ENCODE peak calls at places on chromosomes 4 and X, in eight cellular contexts. One of them, this sample, is unnamed.

GRCh38 chr4:182576609-182577289 is 333.5 kb downstream of the TENM3 start:
- DNase-seq in fibroblast of the aortic adventitia: no peak
- DNase-seq in heart right ventricle: no peak
- DNase-seq in heart left ventricle: no peak
- DNase-seq in coronary artery: no peak
- DNase-seq in GM23248: no peak
- DNase-seq in fibroblast of mammary gland: no peak
- DNase-seq in CD8-positive, alpha-beta memory T cell: no peak
- DNase-seq in this sample: no peak

GRCh38 chrX:43846558-43846957 is 35.7 kb downstream of the MAOB start:
- DNase-seq in heart right ventricle: no peak
- DNase-seq in fibroblast of mammary gland: no peak
- DNase-seq in GM23248: no peak
- DNase-seq in coronary artery: no peak
- DNase-seq in fibroblast of the aortic adventitia: no peak
- DNase-seq in CD8-positive, alpha-beta memory T cell: no peak
- DNase-seq in heart left ventricle: no peak
- DNase-seq in this sample: no peak

GRCh38 chrX:64975491-64975890 is 759 bp downstream of the ZC4H2 start:
- DNase-seq in heart right ventricle: peak; percentile 3
- DNase-seq in fibroblast of the aortic adventitia: peak; percentile 2
- DNase-seq in fibroblast of mammary gland: peak; percentile 12
- DNase-seq in coronary artery: no peak
- DNase-seq in CD8-positive, alpha-beta memory T cell: peak; percentile 46
- DNase-seq in GM23248: peak; percentile 62
- DNase-seq in heart left ventricle: peak; percentile 29
- DNase-seq in this sample: peak; percentile 15

GRCh38 chr4:85720736-85721135 is 245.8 kb downstream of the ARHGAP24 start:
- DNase-seq in CD8-positive, alpha-beta memory T cell: no peak
- DNase-seq in GM23248: peak; percentile 62
- DNase-seq in fibroblast of the aortic adventitia: peak; percentile 45
- DNase-seq in heart left ventricle: no peak
- DNase-seq in coronary artery: no peak
- DNase-seq in fibroblast of mammary gland: peak; percentile 60
- DNase-seq in heart right ventricle: no peak
- DNase-seq in this sample: peak; percentile 62

GRCh38 chr4:144449623-144450022 is 196.3 kb upstream of the HHIP start:
- DNase-seq in heart right ventricle: peak; percentile 18
- DNase-seq in coronary artery: peak; percentile 74
- DNase-seq in fibroblast of the aortic adventitia: peak; percentile 74
- DNase-seq in heart left ventricle: peak; percentile 33
- DNase-seq in GM23248: peak; percentile 44
- DNase-seq in CD8-positive, alpha-beta memory T cell: no peak
- DNase-seq in fibroblast of mammary gland: peak; percentile 72
- DNase-seq in this sample: peak; percentile 75

GRCh38 chr4:152148057-152148456 is 387.2 kb upstream of the GATB start:
- DNase-seq in coronary artery: no peak
- DNase-seq in heart right ventricle: no peak
- DNase-seq in GM23248: no peak
- DNase-seq in heart left ventricle: no peak
- DNase-seq in fibroblast of the aortic adventitia: no peak
- DNase-seq in fibroblast of mammary gland: no peak
- DNase-seq in CD8-positive, alpha-beta memory T cell: no peak
- DNase-seq in this sample: no peak

GRCh38 chr4:106583567-106583966 is 215.0 kb upstream of the GIMD1 start:
- DNase-seq in GM23248: peak; percentile 95
- DNase-seq in CD8-positive, alpha-beta memory T cell: no peak
- DNase-seq in heart left ventricle: no peak
- DNase-seq in coronary artery: no peak
- DNase-seq in fibroblast of mammary gland: peak; percentile 92
- DNase-seq in heart right ventricle: no peak
- DNase-seq in fibroblast of the aortic adventitia: peak; percentile 94
- DNase-seq in this sample: peak; percentile 95

GRCh38 chr4:43296946-43297528 is 404.5 kb downstream of the GRXCR1 start:
- DNase-seq in heart right ventricle: no peak
- DNase-seq in heart left ventricle: no peak
- DNase-seq in GM23248: no peak
- DNase-seq in CD8-positive, alpha-beta memory T cell: no peak
- DNase-seq in fibroblast of the aortic adventitia: no peak
- DNase-seq in fibroblast of mammary gland: no peak
- DNase-seq in coronary artery: no peak
- DNase-seq in this sample: no peak

GRCh38 chr4:71261633-71262121 is 77.1 kb upstream of the SLC4A4 start:
- DNase-seq in heart right ventricle: no peak
- DNase-seq in fibroblast of mammary gland: no peak
- DNase-seq in coronary artery: no peak
- DNase-seq in fibroblast of the aortic adventitia: no peak
- DNase-seq in GM23248: no peak
- DNase-seq in heart left ventricle: no peak
- DNase-seq in CD8-positive, alpha-beta memory T cell: no peak
- DNase-seq in this sample: no peak
- H3K4me3 ChIP-seq in heart right ventricle: no peak overlapping the region
- H3K4me3 ChIP-seq in fibroblast of mammary gland: no peak overlapping the region
- H3K4me3 ChIP-seq in coronary artery: no peak overlapping the region
- H3K4me3 ChIP-seq in fibroblast of the aortic adventitia: no peak overlapping the region
- H3K4me3 ChIP-seq in GM23248: no peak overlapping the region
- H3K4me3 ChIP-seq in heart left ventricle: no peak overlapping the region
- H3K4me3 ChIP-seq in CD8-positive, alpha-beta memory T cell: no peak overlapping the region
- H3K4me3 ChIP-seq in this sample: no peak overlapping the region

GRCh38 chr4:6943012-6943869 is 33.6 kb downstream of the TBC1D14 start:
- DNase-seq in fibroblast of mammary gland: no peak
- DNase-seq in CD8-positive, alpha-beta memory T cell: no peak
- DNase-seq in heart right ventricle: no peak
- DNase-seq in GM23248: no peak
- DNase-seq in fibroblast of the aortic adventitia: no peak
- DNase-seq in coronary artery: no peak
- DNase-seq in heart left ventricle: no peak
- DNase-seq in this sample: no peak
- H3K4me3 ChIP-seq in fibroblast of mammary gland: no peak overlapping the region
- H3K4me3 ChIP-seq in CD8-positive, alpha-beta memory T cell: peak overlapping the region; percentile 52
- H3K4me3 ChIP-seq in heart right ventricle: no peak overlapping the region
- H3K4me3 ChIP-seq in GM23248: no peak overlapping the region
- H3K4me3 ChIP-seq in fibroblast of the aortic adventitia: no peak overlapping the region
- H3K4me3 ChIP-seq in coronary artery: no peak overlapping the region
- H3K4me3 ChIP-seq in heart left ventricle: no peak overlapping the region
- H3K4me3 ChIP-seq in this sample: no peak overlapping the region

GRCh38 chr4:94451669-94452475 is at the start of gene PDLIM5:
- DNase-seq in fibroblast of mammary gland: peak; percentile 81
- DNase-seq in fibroblast of the aortic adventitia: peak; percentile 82
- DNase-seq in heart right ventricle: peak; percentile 92
- DNase-seq in coronary artery: peak; percentile 94
- DNase-seq in GM23248: peak; percentile 96
- DNase-seq in CD8-positive, alpha-beta memory T cell: peak; percentile 91
- DNase-seq in heart left ventricle: peak; percentile 95
- DNase-seq in this sample: peak; percentile 90

GRCh38 chr4:94454405-94454804 is 2.7 kb downstream of the PDLIM5 start:
- DNase-seq in coronary artery: no peak
- DNase-seq in heart left ventricle: no peak
- DNase-seq in GM23248: peak; percentile 59
- DNase-seq in heart right ventricle: no peak
- DNase-seq in CD8-positive, alpha-beta memory T cell: no peak
- DNase-seq in fibroblast of the aortic adventitia: no peak
- DNase-seq in fibroblast of mammary gland: peak; percentile 31
- DNase-seq in this sample: no peak

GRCh38 chr4:94455081-94455480 is 3.3 kb downstream of the PDLIM5 start:
- DNase-seq in CD8-positive, alpha-beta memory T cell: no peak
- DNase-seq in heart right ventricle: peak; percentile 55
- DNase-seq in fibroblast of mammary gland: peak; percentile 87
- DNase-seq in coronary artery: peak; percentile 83
- DNase-seq in fibroblast of the aortic adventitia: peak; percentile 86
- DNase-seq in heart left ventricle: peak; percentile 78
- DNase-seq in GM23248: peak; percentile 93
- DNase-seq in this sample: peak; percentile 88

GRCh38 chr4:94452476-94453300 is 946 bp downstream of the PDLIM5 start:
- DNase-seq in fibroblast of mammary gland: peak; percentile 86
- DNase-seq in coronary artery: peak; percentile 96
- DNase-seq in GM23248: peak; percentile 93
- DNase-seq in heart right ventricle: peak; percentile 90
- DNase-seq in fibroblast of the aortic adventitia: peak; percentile 88
- DNase-seq in CD8-positive, alpha-beta memory T cell: peak; percentile 51
- DNase-seq in heart left ventricle: peak; percentile 90
- DNase-seq in this sample: peak; percentile 93

DNA sequence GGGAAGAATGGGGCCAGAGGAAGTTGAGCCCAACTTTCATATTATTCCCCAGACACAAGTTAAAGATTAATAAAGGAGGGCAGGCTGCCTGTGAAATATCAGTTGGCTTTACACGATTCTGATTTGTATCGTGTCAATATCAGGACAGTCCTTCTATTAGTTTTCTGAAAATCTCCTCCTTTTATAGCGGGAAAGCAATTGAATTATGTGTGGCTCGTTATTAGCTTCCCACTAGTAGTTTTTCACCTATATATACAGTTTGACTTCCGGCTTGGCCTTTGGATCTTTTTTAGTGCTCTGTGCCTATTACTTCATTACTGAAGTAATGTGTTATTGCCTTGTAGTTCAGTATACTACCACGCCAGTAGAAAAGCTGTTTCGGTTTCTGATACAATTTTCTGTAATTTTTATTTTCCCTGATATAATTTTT is 1.8 kb downstream of the PDLIM5 start:
- DNase-seq in GM23248: peak; percentile 51
- DNase-seq in coronary artery: no peak
- DNase-seq in fibroblast of the aortic adventitia: no peak
- DNase-seq in fibroblast of mammary gland: no peak
- DNase-seq in CD8-positive, alpha-beta memory T cell: no peak
- DNase-seq in heart left ventricle: no peak
- DNase-seq in heart right ventricle: no peak
- DNase-seq in this sample: no peak
- H3K4me3 ChIP-seq in GM23248: peak overlapping the region; percentile 98
- H3K4me3 ChIP-seq in coronary artery: peak overlapping the region; percentile 94
- H3K4me3 ChIP-seq in fibroblast of the aortic adventitia: peak overlapping the region; percentile 81
- H3K4me3 ChIP-seq in fibroblast of mammary gland: peak overlapping the region; percentile 60
- H3K4me3 ChIP-seq in CD8-positive, alpha-beta memory T cell: no peak overlapping the region
- H3K4me3 ChIP-seq in heart left ventricle: peak overlapping the region; percentile 81
- H3K4me3 ChIP-seq in heart right ventricle: peak overlapping the region; percentile 99
- H3K4me3 ChIP-seq in this sample: peak overlapping the region; percentile 87

GRCh38 chrX:23509256-23509655 is 158.0 kb upstream of the PRDX4 start:
- DNase-seq in GM23248: no peak
- DNase-seq in heart left ventricle: no peak
- DNase-seq in coronary artery: no peak
- DNase-seq in CD8-positive, alpha-beta memory T cell: no peak
- DNase-seq in heart right ventricle: no peak
- DNase-seq in fibroblast of the aortic adventitia: no peak
- DNase-seq in fibroblast of mammary gland: no peak
- DNase-seq in this sample: no peak
- H3K4me3 ChIP-seq in GM23248: no peak overlapping the region
- H3K4me3 ChIP-seq in heart left ventricle: no peak overlapping the region
- H3K4me3 ChIP-seq in coronary artery: no peak overlapping the region
- H3K4me3 ChIP-seq in CD8-positive, alpha-beta memory T cell: no peak overlapping the region
- H3K4me3 ChIP-seq in heart right ventricle: no peak overlapping the region
- H3K4me3 ChIP-seq in fibroblast of the aortic adventitia: no peak overlapping the region
- H3K4me3 ChIP-seq in fibroblast of mammary gland: no peak overlapping the region
- H3K4me3 ChIP-seq in this sample: no peak overlapping the region

DNA sequence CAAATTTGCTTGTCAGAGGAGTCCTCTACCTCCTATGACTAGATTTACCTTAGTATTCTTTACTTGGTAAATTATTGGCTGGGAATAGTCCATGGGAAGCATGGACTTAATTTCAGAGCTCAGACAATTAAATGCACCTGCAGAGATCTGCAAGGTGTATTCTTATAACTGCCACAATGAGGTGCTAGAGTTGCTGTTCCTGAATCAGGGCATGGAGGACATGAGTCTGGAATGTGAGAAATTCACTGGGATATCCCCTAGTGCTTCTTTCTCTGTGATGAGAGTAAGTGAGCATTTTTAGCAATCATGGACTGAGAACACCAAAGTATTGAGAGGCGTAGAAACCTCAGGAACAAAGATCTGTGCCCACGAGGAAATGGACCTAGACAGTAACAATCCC is 32.9 kb upstream of the GRID2 start:
- DNase-seq in GM23248: peak; percentile 0
- DNase-seq in fibroblast of mammary gland: no peak
- DNase-seq in heart left ventricle: no peak
- DNase-seq in heart right ventricle: no peak
- DNase-seq in coronary artery: no peak
- DNase-seq in CD8-positive, alpha-beta memory T cell: no peak
- DNase-seq in fibroblast of the aortic adventitia: no peak
- DNase-seq in this sample: peak; percentile 6
- H3K4me3 ChIP-seq in GM23248: no peak overlapping the region
- H3K4me3 ChIP-seq in fibroblast of mammary gland: no peak overlapping the region
- H3K4me3 ChIP-seq in heart left ventricle: no peak overlapping the region
- H3K4me3 ChIP-seq in heart right ventricle: no peak overlapping the region
- H3K4me3 ChIP-seq in coronary artery: no peak overlapping the region
- H3K4me3 ChIP-seq in CD8-positive, alpha-beta memory T cell: no peak overlapping the region
- H3K4me3 ChIP-seq in fibroblast of the aortic adventitia: no peak overlapping the region
- H3K4me3 ChIP-seq in this sample: no peak overlapping the region

GRCh38 chr4:20960291-20960690 is 260.0 kb downstream of the PACRGL start:
- DNase-seq in coronary artery: no peak
- DNase-seq in CD8-positive, alpha-beta memory T cell: no peak
- DNase-seq in fibroblast of the aortic adventitia: no peak
- DNase-seq in GM23248: no peak
- DNase-seq in fibroblast of mammary gland: no peak
- DNase-seq in heart right ventricle: no peak
- DNase-seq in heart left ventricle: no peak
- DNase-seq in this sample: no peak
- H3K4me3 ChIP-seq in coronary artery: no peak overlapping the region
- H3K4me3 ChIP-seq in CD8-positive, alpha-beta memory T cell: no peak overlapping the region
- H3K4me3 ChIP-seq in fibroblast of the aortic adventitia: no peak overlapping the region
- H3K4me3 ChIP-seq in GM23248: no peak overlapping the region
- H3K4me3 ChIP-seq in fibroblast of mammary gland: no peak overlapping the region
- H3K4me3 ChIP-seq in heart right ventricle: no peak overlapping the region
- H3K4me3 ChIP-seq in heart left ventricle: no peak overlapping the region
- H3K4me3 ChIP-seq in this sample: no peak overlapping the region

GRCh38 chrX:47619486-47620302 is at the start of gene SYN1:
- DNase-seq in fibroblast of mammary gland: peak; percentile 72
- DNase-seq in fibroblast of the aortic adventitia: peak; percentile 66
- DNase-seq in CD8-positive, alpha-beta memory T cell: peak; percentile 86
- DNase-seq in heart right ventricle: peak; percentile 79
- DNase-seq in coronary artery: no peak
- DNase-seq in heart left ventricle: peak; percentile 83
- DNase-seq in GM23248: peak; percentile 89
- DNase-seq in this sample: peak; percentile 84

GRCh38 chrX:47621851-47622250 is 2.2 kb upstream of the SYN1 start:
- DNase-seq in fibroblast of mammary gland: no peak
- DNase-seq in coronary artery: peak; percentile 9
- DNase-seq in CD8-positive, alpha-beta memory T cell: no peak
- DNase-seq in fibroblast of the aortic adventitia: no peak
- DNase-seq in GM23248: no peak
- DNase-seq in heart left ventricle: no peak
- DNase-seq in heart right ventricle: no peak
- DNase-seq in this sample: no peak

GRCh38 chrX:47620303-47620685 is 637 bp upstream of the SYN1 start:
- DNase-seq in CD8-positive, alpha-beta memory T cell: no peak
- DNase-seq in coronary artery: no peak
- DNase-seq in heart left ventricle: no peak
- DNase-seq in fibroblast of the aortic adventitia: no peak
- DNase-seq in fibroblast of mammary gland: no peak
- DNase-seq in GM23248: no peak
- DNase-seq in heart right ventricle: no peak
- DNase-seq in this sample: no peak

GRCh38 chrX:47614618-47615017 is 5.0 kb downstream of the SYN1 start:
- DNase-seq in coronary artery: no peak
- DNase-seq in CD8-positive, alpha-beta memory T cell: no peak
- DNase-seq in heart right ventricle: no peak
- DNase-seq in GM23248: no peak
- DNase-seq in heart left ventricle: no peak
- DNase-seq in fibroblast of the aortic adventitia: no peak
- DNase-seq in fibroblast of mammary gland: no peak
- DNase-seq in this sample: no peak

GRCh38 chrX:47618923-47619485 is 653 bp downstream of the SYN1 start:
- DNase-seq in heart right ventricle: no peak
- DNase-seq in heart left ventricle: no peak
- DNase-seq in fibroblast of the aortic adventitia: no peak
- DNase-seq in fibroblast of mammary gland: no peak
- DNase-seq in CD8-positive, alpha-beta memory T cell: no peak
- DNase-seq in coronary artery: no peak
- DNase-seq in GM23248: no peak
- DNase-seq in this sample: no peak
- H3K4me3 ChIP-seq in heart right ventricle: no peak overlapping the region
- H3K4me3 ChIP-seq in heart left ventricle: peak overlapping the region; percentile 37
- H3K4me3 ChIP-seq in fibroblast of the aortic adventitia: no peak overlapping the region
- H3K4me3 ChIP-seq in fibroblast of mammary gland: no peak overlapping the region
- H3K4me3 ChIP-seq in CD8-positive, alpha-beta memory T cell: no peak overlapping the region
- H3K4me3 ChIP-seq in coronary artery: peak overlapping the region; percentile 67
- H3K4me3 ChIP-seq in GM23248: peak overlapping the region; percentile 55
- H3K4me3 ChIP-seq in this sample: peak overlapping the region; percentile 49